ENCODE peak calls at places on chromosomes 5 and 9, in nine cellular contexts. O, I, W, L, J, U, S, Y and X are unnamed samples.

GRCh38 chr9:136855461-136856077 is 3.4 kb downstream of the MAMDC4 start:
- DNase-seq in O (peak), I (peak), W (peak), L (no peak), J (no peak), U (no peak), S (no peak), Y (peak), X (no peak)

GRCh38 chr9:68998344-68998743 is 15.6 kb downstream of the PRKACG start:
- DNase-seq in O (no peak), I (no peak), W (no peak), L (no peak), J (no peak), U (no peak), S (no peak), Y (no peak), X (no peak)

GRCh38 chr9:89175739-89176360 is 2.8 kb downstream of the SHC3 start:
- DNase-seq in O (no peak), I (no peak), W (no peak), L (no peak), J (no peak), U (no peak), S (no peak), Y (no peak), X (no peak)

GRCh38 chr5:60972225-60972624 is 27.2 kb downstream of the NDUFAF2 start:
- DNase-seq in O (peak), I (no peak), W (no peak), L (no peak), J (no peak), U (no peak), S (no peak), Y (no peak), X (no peak)

GRCh38 chr5:148829734-148830133 is 3.3 kb downstream of the ADRB2 start:
- DNase-seq in O (no peak), I (no peak), W (no peak), L (no peak), J (no peak), U (no peak), S (no peak), Y (peak), X (no peak)

GRCh38 chr5:2749514-2750025 is 1.9 kb downstream of the IRX2 start:
- DNase-seq in O (no peak), I (no peak), W (no peak), L (no peak), J (no peak), U (no peak), S (no peak), Y (no peak), X (no peak)

GRCh38 chr5:16418471-16418922 is 47.1 kb downstream of the ZNF622 start:
- DNase-seq in O (no peak), I (no peak), W (no peak), L (peak), J (no peak), U (no peak), S (no peak), Y (peak), X (no peak)

GRCh38 chr9:28620011-28620410 is 1046.7 kb upstream of the C9orf72 start:
- DNase-seq in O (no peak), I (no peak), W (no peak), L (no peak), J (no peak), U (no peak), S (no peak), Y (no peak), X (no peak)

GRCh38 chr5:83567741-83568530 is 96.4 kb downstream of the VCAN start:
- DNase-seq in O (no peak), I (no peak), W (no peak), L (no peak), J (no peak), U (peak), S (peak), Y (no peak), X (no peak)

GRCh38 chr9:70868661-70869652 is 252.5 kb downstream of the TRPM3 start:
- DNase-seq in O (no peak), I (no peak), W (peak), L (peak), J (peak), U (no peak), S (peak), Y (peak), X (no peak)

GRCh38 chr9:2493106-2493505 is 128.5 kb upstream of the VLDLR start:
- DNase-seq in O (no peak), I (no peak), W (no peak), L (peak), J (peak), U (no peak), S (peak), Y (peak), X (no peak)

GRCh38 chr9:86287013-86287412 is 4.7 kb upstream of the ISCA1 start:
- DNase-seq in O (no peak), I (no peak), W (no peak), L (no peak), J (peak), U (peak), S (peak), Y (no peak), X (no peak)

GRCh38 chr9:26756881-26757280 is 135.7 kb downstream of the CAAP1 start:
- DNase-seq in O (no peak), I (no peak), W (no peak), L (no peak), J (no peak), U (no peak), S (no peak), Y (no peak), X (no peak)

GRCh38 chr5:96626956-96627355 is 35.2 kb upstream of the CAST start:
- DNase-seq in O (no peak), I (no peak), W (no peak), L (no peak), J (no peak), U (peak), S (peak), Y (no peak), X (no peak)

GRCh38 chr5:107894361-107894760 is 223.6 kb upstream of the EFNA5 start:
- DNase-seq in O (no peak), I (no peak), W (no peak), L (no peak), J (no peak), U (no peak), S (peak), Y (no peak), X (no peak)

GRCh38 chr9:18124760-18125159 is 349.2 kb upstream of the ADAMTSL1 start:
- DNase-seq in O (no peak), I (no peak), W (no peak), L (no peak), J (no peak), U (no peak), S (peak), Y (no peak), X (no peak)

GRCh38 chr5:132222649-132223038 is 5.0 kb downstream of the P4HA2 start:
- DNase-seq in O (peak), I (no peak), W (no peak), L (no peak), J (no peak), U (no peak), S (no peak), Y (no peak), X (no peak)

GRCh38 chr5:132219981-132220380 is 7.7 kb downstream of the P4HA2 start:
- DNase-seq in O (no peak), I (no peak), W (no peak), L (no peak), J (peak), U (no peak), S (no peak), Y (no peak), X (no peak)

GRCh38 chr5:132223861-132224260 is 3.8 kb downstream of the P4HA2 start:
- DNase-seq in O (no peak), I (no peak), W (no peak), L (no peak), J (peak), U (no peak), S (no peak), Y (no peak), X (no peak)

GRCh38 chr5:132220476-132220875 is 7.2 kb downstream of the P4HA2 start:
- DNase-seq in O (no peak), I (no peak), W (no peak), L (no peak), J (no peak), U (no peak), S (peak), Y (no peak), X (no peak)

GRCh38 chr5:132221781-132222648 is 5.6 kb downstream of the P4HA2 start:
- DNase-seq in O (no peak), I (peak), W (no peak), L (peak), J (peak), U (no peak), S (peak), Y (peak), X (no peak)
- TF ChIP-seq CTCF in O (no peak), I (no peak), W (no peak), L (no peak), J (no peak), U (no peak), S (no peak), Y (no peak), X (no peak)

GRCh38 chr9:121372239-121372562 is 2.2 kb upstream of the STOM start:
- DNase-seq in O (no peak), I (no peak), W (no peak), L (no peak), J (no peak), U (no peak), S (no peak), Y (no peak), X (no peak)

GRCh38 chr9:121380941-121381340 is 10.9 kb upstream of the STOM start:
- DNase-seq in O (no peak), I (no peak), W (no peak), L (no peak), J (no peak), U (peak), S (no peak), Y (no peak), X (no peak)

GRCh38 chr9:121373401-121373769 is 3.3 kb upstream of the STOM start:
- DNase-seq in O (no peak), I (no peak), W (no peak), L (no peak), J (no peak), U (no peak), S (no peak), Y (no peak), X (no peak)

GRCh38 chr9:121372563-121373400 is 2.7 kb upstream of the STOM start:
- DNase-seq in O (no peak), I (peak), W (no peak), L (no peak), J (peak), U (peak), S (peak), Y (no peak), X (no peak)

GRCh38 chr9:121376214-121376830 is 6.3 kb upstream of the STOM start:
- DNase-seq in O (no peak), I (no peak), W (no peak), L (no peak), J (no peak), U (no peak), S (peak), Y (no peak), X (no peak)
- TF ChIP-seq CTCF in O (no peak), I (no peak), W (peak), L (peak), J (peak), U (no peak), S (peak), Y (peak), X (no peak)

DNA sequence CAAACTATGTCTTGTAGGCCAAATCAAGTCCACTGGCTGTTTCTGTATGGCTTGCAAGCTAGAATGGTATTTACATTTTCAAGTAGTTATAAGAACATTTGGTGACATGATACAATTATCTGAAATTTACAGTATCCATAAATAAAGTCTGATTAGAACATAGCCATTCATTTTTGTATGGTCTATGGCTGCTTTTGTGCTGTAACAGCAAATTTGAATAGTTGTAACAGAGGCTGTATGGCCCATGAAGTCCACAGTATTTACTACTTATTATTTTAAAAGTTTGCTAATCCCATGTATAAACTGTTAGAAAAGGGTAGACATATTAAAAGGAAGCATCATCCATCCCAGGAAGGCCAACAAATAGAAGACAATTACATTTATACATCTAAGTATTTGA is 17.7 kb downstream of the DHX29 start:
- DNase-seq in O (no peak), I (no peak), W (no peak), L (no peak), J (no peak), U (no peak), S (no peak), Y (no peak), X (no peak)
- TF ChIP-seq CTCF in O (no peak), I (no peak), W (no peak), L (no peak), J (no peak), U (no peak), S (no peak), Y (no peak), X (no peak)

DNA sequence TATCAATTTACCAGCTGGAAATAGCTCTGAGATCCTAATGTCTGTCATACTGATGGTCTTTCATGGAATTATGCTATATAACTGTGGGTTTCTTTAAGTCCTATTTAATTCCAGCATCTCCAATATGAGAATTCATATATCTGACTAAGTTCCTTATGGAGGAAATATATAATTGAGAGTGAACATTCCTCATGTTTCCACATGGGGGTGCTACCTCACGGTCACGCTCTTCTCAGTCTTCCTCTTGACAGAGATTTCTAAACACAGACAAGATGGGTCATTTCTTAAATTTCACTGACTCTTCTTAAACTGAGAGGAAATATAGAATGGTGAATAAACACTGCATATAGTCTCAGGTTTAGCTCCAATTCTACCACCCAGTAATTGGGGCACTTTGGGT is 212.1 kb downstream of the SLF1 start:
- DNase-seq in O (no peak), I (no peak), W (no peak), L (no peak), J (no peak), U (no peak), S (peak), Y (no peak), X (no peak)
- TF ChIP-seq CTCF in O (peak), I (no peak), W (peak), L (peak), J (no peak), U (peak), S (peak), Y (no peak), X (no peak)

GRCh38 chr5:7565559-7565958 is 169.6 kb downstream of the ADCY2 start:
- DNase-seq in O (no peak), I (no peak), W (no peak), L (no peak), J (no peak), U (no peak), S (no peak), Y (no peak), X (no peak)
- TF ChIP-seq CTCF in O (no peak), I (no peak), W (no peak), L (no peak), J (no peak), U (no peak), S (no peak), Y (no peak), X (no peak)

GRCh38 chr5:160119905-160120266 is 636 bp upstream of the PWWP2A start:
- DNase-seq in O (no peak), I (no peak), W (no peak), L (no peak), J (no peak), U (no peak), S (no peak), Y (no peak), X (no peak)
- TF ChIP-seq CTCF in O (no peak), I (peak), W (no peak), L (no peak), J (no peak), U (no peak), S (no peak), Y (no peak), X (no peak)

GRCh38 chr9:133828338-133828997 is 90.3 kb upstream of the SARDH start:
- DNase-seq in O (no peak), I (no peak), W (no peak), L (no peak), J (no peak), U (no peak), S (no peak), Y (no peak), X (no peak)
- TF ChIP-seq CTCF in O (no peak), I (no peak), W (no peak), L (no peak), J (no peak), U (no peak), S (no peak), Y (no peak), X (no peak)